ENCODE peak calls at places on chromosomes 11 and 22, in seven cellular contexts. G is HCT116, R is GM23338, N is hepatocyte, H is PC-9, L is GM23248, T is PC-3. C is an unnamed sample.

GRCh38 chr11:13315517-13316432 is 38.2 kb downstream of the BMAL1 start:
- DNase-seq in G (no peak), R (no peak), N (no peak), H (no peak), L (peak; percentile 73), T (no peak), C (no peak)

GRCh38 chr11:44923796-44924195 is 26.9 kb downstream of the TP53I11 start:
- DNase-seq in G (no peak), R (no peak), N (no peak), H (no peak), L (no peak), T (no peak), C (no peak)

GRCh38 chr11:83194284-83195175 is 1.0 kb downstream of the ANKRD42 start:
- DNase-seq in G (no peak), R (peak; percentile 63), N (peak; percentile 71), H (peak; percentile 80), L (peak; percentile 90), T (peak; percentile 66), C (peak; percentile 59)

GRCh38 chr22:41862530-41863266 is 29.8 kb downstream of the SREBF2 start:
- DNase-seq in G (no peak), R (no peak), N (no peak), H (peak; percentile 6), L (peak; percentile 53), T (no peak), C (no peak)

GRCh38 chr11:79940976-79941735 is 500.3 kb upstream of the TENM4 start:
- DNase-seq in G (no peak), R (no peak), N (no peak), H (no peak), L (peak; percentile 1), T (peak; percentile 58), C (no peak)

GRCh38 chr22:35452351-35452781 is 52.4 kb downstream of the MCM5 start:
- DNase-seq in G (no peak), R (no peak), N (no peak), H (no peak), L (no peak), T (no peak), C (no peak)

GRCh38 chr11:111549869-111550203 is 9.3 kb downstream of the LAYN start:
- DNase-seq in G (no peak), R (no peak), N (no peak), H (no peak), L (no peak), T (no peak), C (no peak)

GRCh38 chr11:128970598-128971190 is 28.0 kb upstream of the TP53AIP1 start:
- DNase-seq in G (no peak), R (no peak), N (no peak), H (no peak), L (no peak), T (no peak), C (no peak)

GRCh38 chr22:44200451-44200850 is 19.7 kb downstream of the PARVG start:
- DNase-seq in G (no peak), R (no peak), N (no peak), H (no peak), L (no peak), T (no peak), C (no peak)

GRCh38 chr22:39360674-39361413 is 11.1 kb downstream of the SYNGR1 start:
- DNase-seq in G (no peak), R (peak; percentile 67), N (no peak), H (peak; percentile 90), L (no peak), T (no peak), C (no peak)

GRCh38 chr22:23078462-23078787 is 8.1 kb downstream of the GNAZ start:
- DNase-seq in G (no peak), R (no peak), N (no peak), H (no peak), L (no peak), T (no peak), C (no peak)

GRCh38 chr11:123217897-123218296 is 22.8 kb upstream of the CLMP start:
- DNase-seq in G (no peak), R (peak; percentile 38), N (no peak), H (no peak), L (peak; percentile 37), T (no peak), C (no peak)

GRCh38 chr11:64918056-64918455 is 1.0 kb upstream of the ATG2A start:
- DNase-seq in G (no peak), R (peak; percentile 43), N (peak; percentile 67), H (peak; percentile 44), L (peak; percentile 89), T (peak; percentile 51), C (peak; percentile 50)

GRCh38 chr11:2379471-2380174 is 2.5 kb downstream of the CD81 start:
- DNase-seq in G (no peak), R (no peak), N (no peak), H (no peak), L (peak; percentile 60), T (no peak), C (no peak)

GRCh38 chr11:57668467-57668890 is 565 bp downstream of the ZDHHC5 start:
- DNase-seq in G (no peak), R (peak; percentile 43), N (no peak), H (no peak), L (peak; percentile 60), T (peak; percentile 26), C (peak; percentile 45)

GRCh38 chr22:22882033-22882717 is 5.4 kb upstream of the IGLL5 start:
- DNase-seq in G (no peak), R (peak; percentile 5), N (no peak), H (no peak), L (peak; percentile 23), T (peak; percentile 15), C (peak; percentile 81)

GRCh38 chr11:128291043-128291442 is 296.3 kb downstream of the ETS1 start:
- DNase-seq in G (no peak), R (no peak), N (no peak), H (no peak), L (no peak), T (no peak), C (no peak)

GRCh38 chr11:132960679-132961078 is 571.6 kb downstream of the OPCML start:
- DNase-seq in G (no peak), R (no peak), N (no peak), H (no peak), L (no peak), T (no peak), C (no peak)

GRCh38 chr11:91219501-91219900 is 996.7 kb upstream of the CHORDC1 start:
- DNase-seq in G (no peak), R (no peak), N (no peak), H (no peak), L (no peak), T (no peak), C (no peak)

GRCh38 chr11:2096919-2097301 is 42.3 kb downstream of the IGF2 start:
- DNase-seq in G (no peak), R (peak; percentile 21), N (no peak), H (no peak), L (peak; percentile 52), T (no peak), C (no peak)

GRCh38 chr11:36253238-36253637 is 36.0 kb downstream of the COMMD9 start:
- DNase-seq in G (no peak), R (peak; percentile 7), N (no peak), H (no peak), L (no peak), T (no peak), C (no peak)

GRCh38 chr11:120335596-120335927 is 651 bp upstream of the ARHGEF12 start:
- DNase-seq in G (no peak), R (peak; percentile 57), N (no peak), H (no peak), L (peak; percentile 54), T (peak; percentile 47), C (peak; percentile 67)

GRCh38 chr11:118155781-118156530 is 3.3 kb upstream of the SCN4B start:
- DNase-seq in G (no peak), R (no peak), N (no peak), H (no peak), L (no peak), T (no peak), C (no peak)
- TF ChIP-seq EZH2 in G (no peak), R (peak; percentile 7), N (no peak), H (no peak), L (no peak), T (no peak), C (no peak)

GRCh38 chr22:37148031-37148651 is 1.6 kb downstream of the IL2RB start:
- DNase-seq in G (no peak), R (no peak), N (no peak), H (no peak), L (no peak), T (no peak), C (no peak)

GRCh38 chr22:37146507-37147180 is 3.1 kb downstream of the IL2RB start:
- DNase-seq in G (no peak), R (no peak), N (no peak), H (no peak), L (no peak), T (no peak), C (no peak)

GRCh38 chr22:37145415-37146385 is 4.0 kb downstream of the IL2RB start:
- DNase-seq in G (no peak), R (no peak), N (no peak), H (no peak), L (no peak), T (no peak), C (no peak)

GRCh38 chr22:37148742-37149665 is 712 bp downstream of the IL2RB start:
- DNase-seq in G (no peak), R (no peak), N (no peak), H (no peak), L (no peak), T (no peak), C (no peak)

GRCh38 chr22:37147186-37147990 is 2.3 kb downstream of the IL2RB start:
- DNase-seq in G (no peak), R (no peak), N (no peak), H (no peak), L (no peak), T (no peak), C (no peak)
- H3K9me2 ChIP-seq in G (no peaks in the 10 kb centered on the region), R (no peaks in the 10 kb centered on the region), N (no peaks in the 10 kb centered on the region), H (no peaks in the 10 kb centered on the region), L (no peaks in the 10 kb centered on the region), T (no peaks in the 10 kb centered on the region), C (no peaks in the 10 kb centered on the region)

GRCh38 chr11:75429902-75430691 is 2.9 kb downstream of the KLHL35 start:
- DNase-seq in G (no peak), R (peak; percentile 74), N (peak; percentile 84), H (no peak), L (peak; percentile 88), T (peak; percentile 79), C (no peak)
- TF ChIP-seq EZH2 in G (no peak), R (no peak), N (peak; percentile 68), H (no peak), L (no peak), T (no peak), C (no peak)

GRCh38 chr11:8384199-8384821 is 120.6 kb upstream of the LMO1 start:
- DNase-seq in G (no peak), R (peak; percentile 73), N (peak; percentile 57), H (no peak), L (peak; percentile 57), T (peak; percentile 23), C (peak; percentile 87)

GRCh38 chr11:8387141-8387540 is 123.5 kb upstream of the LMO1 start:
- DNase-seq in G (no peak), R (no peak), N (no peak), H (no peak), L (no peak), T (no peak), C (no peak)

GRCh38 chr11:8387693-8388092 is 124.0 kb upstream of the LMO1 start:
- DNase-seq in G (no peak), R (no peak), N (no peak), H (no peak), L (no peak), T (no peak), C (no peak)

GRCh38 chr11:8383627-8384026 is 119.9 kb upstream of the LMO1 start:
- DNase-seq in G (no peak), R (no peak), N (no peak), H (no peak), L (no peak), T (no peak), C (no peak)

GRCh38 chr11:8386134-8386864 is 122.6 kb upstream of the LMO1 start:
- DNase-seq in G (no peak), R (no peak), N (no peak), H (no peak), L (no peak), T (no peak), C (no peak)
- H3K9me2 ChIP-seq in G (no peaks in the 10 kb centered on the region), R (no peaks in the 10 kb centered on the region), N (no peaks in the 10 kb centered on the region), H (no peaks in the 10 kb centered on the region), L (no peaks in the 10 kb centered on the region), T (no peaks in the 10 kb centered on the region), C (no peaks in the 10 kb centered on the region)

C was measured in MM.1S.